ENCODE peak calls at places on chromosomes 13 and 19, in eight cellular contexts. O is T-helper 22 cell; I is nephron progenitor cell; A is NCI-H1105; K is MG63; V is mesothelial cell of epicardium; Q is AG04450; G is effector CD4-positive, alpha-beta T cell. T is an unnamed sample.

GRCh38 chr13:101535192-101535746 is 82.8 kb downstream of the ITGBL1 start:
- DNase-seq in O (no peak), I (no peak), A (no peak), K (no peak), V (no peak), Q (no peak), G (no peak), T (no peak)

GRCh38 chr13:60326273-60326672 is 70.7 kb upstream of the TDRD3 start:
- DNase-seq in O (no peak), I (no peak), A (no peak), K (no peak), V (no peak), Q (no peak), G (no peak), T (no peak)

GRCh38 chr13:33728271-33729037 is 89.5 kb upstream of the RFC3 start:
- DNase-seq in O (no peak), I (no peak), A (no peak), K (peak), V (no peak), Q (no peak), G (no peak), T (peak)

GRCh38 chr19:7679017-7679720 is 1.5 kb upstream of the TRAPPC5 start:
- DNase-seq in O (peak), I (no peak), A (no peak), K (no peak), V (no peak), Q (no peak), G (peak), T (no peak)

GRCh38 chr19:51497666-51498065 is 3.9 kb downstream of the SIGLEC12 start:
- DNase-seq in O (no peak), I (no peak), A (no peak), K (no peak), V (no peak), Q (no peak), G (no peak), T (no peak)

GRCh38 chr19:6066661-6067646 is 43.3 kb downstream of the RFX2 start:
- DNase-seq in O (peak), I (peak), A (peak), K (no peak), V (peak), Q (no peak), G (peak), T (peak)

GRCh38 chr19:33456845-33457220 is 64.8 kb downstream of the PEPD start:
- DNase-seq in O (no peak), I (no peak), A (no peak), K (no peak), V (no peak), Q (no peak), G (no peak), T (no peak)

GRCh38 chr19:2719910-2720776 is 1.0 kb downstream of the DIRAS1 start:
- DNase-seq in O (no peak), I (peak), A (no peak), K (peak), V (no peak), Q (no peak), G (no peak), T (no peak)

GRCh38 chr19:2207991-2208860 is 27.9 kb downstream of the PLEKHJ1 start:
- DNase-seq in O (no peak), I (peak), A (no peak), K (no peak), V (no peak), Q (no peak), G (no peak), T (peak)

GRCh38 chr19:17398902-17399527 is 5.0 kb upstream of the CCDC194 start:
- DNase-seq in O (no peak), I (no peak), A (no peak), K (no peak), V (no peak), Q (no peak), G (no peak), T (no peak)

GRCh38 chr19:46944918-46945628 is 74.6 kb upstream of the NPAS1 start:
- DNase-seq in O (no peak), I (peak), A (no peak), K (peak), V (peak), Q (no peak), G (no peak), T (peak)

GRCh38 chr13:50386527-50387123 is 371.4 kb downstream of the KCNRG start:
- DNase-seq in O (no peak), I (peak), A (no peak), K (peak), V (no peak), Q (peak), G (no peak), T (no peak)

GRCh38 chr19:10520652-10521318 is 3.5 kb upstream of the S1PR5 start:
- DNase-seq in O (no peak), I (no peak), A (no peak), K (peak), V (no peak), Q (no peak), G (no peak), T (no peak)

GRCh38 chr19:53942001-53942786 is 20.5 kb upstream of the CACNG8 start:
- DNase-seq in O (no peak), I (peak), A (no peak), K (peak), V (no peak), Q (no peak), G (no peak), T (no peak)

GRCh38 chr13:67353891-67354459 is 123.8 kb upstream of the PCDH9 start:
- DNase-seq in O (no peak), I (no peak), A (no peak), K (no peak), V (no peak), Q (no peak), G (no peak), T (no peak)

GRCh38 chr13:85013006-85013405 is 786.2 kb downstream of the SLITRK6 start:
- DNase-seq in O (no peak), I (no peak), A (no peak), K (no peak), V (no peak), Q (no peak), G (no peak), T (no peak)

GRCh38 chr13:43303040-43303729 is 279.8 kb downstream of the DNAJC15 start:
- DNase-seq in O (no peak), I (peak), A (peak), K (peak), V (no peak), Q (no peak), G (no peak), T (no peak)

GRCh38 chr13:79271616-79272015 is 134.4 kb downstream of the RBM26 start:
- DNase-seq in O (no peak), I (no peak), A (no peak), K (no peak), V (no peak), Q (no peak), G (no peak), T (no peak)

GRCh38 chr13:50131998-50132936 is 117.0 kb downstream of the KCNRG start:
- DNase-seq in O (no peak), I (peak), A (no peak), K (no peak), V (no peak), Q (no peak), G (peak), T (no peak)

GRCh38 chr13:60335531-60335930 is 61.5 kb upstream of the TDRD3 start:
- DNase-seq in O (no peak), I (no peak), A (peak), K (no peak), V (no peak), Q (no peak), G (no peak), T (no peak)

GRCh38 chr13:98443329-98443728 is 133.6 kb downstream of the STK24 start:
- DNase-seq in O (no peak), I (no peak), A (no peak), K (peak), V (no peak), Q (peak), G (no peak), T (no peak)

GRCh38 chr19:10523135-10523636 is 5.9 kb upstream of the S1PR5 start:
- DNase-seq in O (no peak), I (no peak), A (no peak), K (no peak), V (no peak), Q (no peak), G (no peak), T (no peak)

GRCh38 chr13:68550330-68550729 is 1320.2 kb upstream of the PCDH9 start:
- DNase-seq in O (no peak), I (no peak), A (no peak), K (no peak), V (no peak), Q (no peak), G (no peak), T (no peak)

GRCh38 chr19:17873661-17874422 is 2.1 kb downstream of the SLC5A5 start:
- DNase-seq in O (peak), I (peak), A (peak), K (peak), V (no peak), Q (no peak), G (peak), T (no peak)

GRCh38 chr13:30725331-30726085 is 9.8 kb upstream of the ALOX5AP start:
- DNase-seq in O (no peak), I (no peak), A (no peak), K (peak), V (no peak), Q (no peak), G (no peak), T (no peak)

GRCh38 chr13:28220166-28220565 is 81.8 kb downstream of the PAN3 start:
- DNase-seq in O (no peak), I (no peak), A (no peak), K (no peak), V (no peak), Q (no peak), G (no peak), T (no peak)

GRCh38 chr19:49799798-49800376 is 13.2 kb downstream of the FUZ start:
- DNase-seq in O (no peak), I (no peak), A (no peak), K (no peak), V (no peak), Q (no peak), G (no peak), T (no peak)

GRCh38 chr13:101930331-101930730 is 471.5 kb downstream of the FGF14 start:
- DNase-seq in O (no peak), I (no peak), A (no peak), K (no peak), V (no peak), Q (no peak), G (no peak), T (no peak)

GRCh38 chr19:3664879-3665642 is 35.2 kb downstream of the PIP5K1C start:
- DNase-seq in O (no peak), I (no peak), A (no peak), K (no peak), V (no peak), Q (no peak), G (no peak), T (no peak)

GRCh38 chr13:95536629-95537241 is 15.8 kb upstream of the CLDN10 start:
- DNase-seq in O (no peak), I (no peak), A (no peak), K (no peak), V (no peak), Q (no peak), G (no peak), T (no peak)

GRCh38 chr19:55554749-55555152 is 9.4 kb upstream of the SBK3 start:
- DNase-seq in O (no peak), I (no peak), A (peak), K (no peak), V (no peak), Q (no peak), G (no peak), T (no peak)

GRCh38 chr13:48588120-48588519 is 55.2 kb upstream of the RCBTB2 start:
- DNase-seq in O (no peak), I (no peak), A (no peak), K (no peak), V (no peak), Q (no peak), G (no peak), T (no peak)

GRCh38 chr19:54190942-54191670 is at the start of gene TSEN34:
- DNase-seq in O (peak), I (peak), A (peak), K (peak), V (peak), Q (no peak), G (peak), T (peak)

GRCh38 chr19:35083678-35084077 is 31.9 kb upstream of the FXYD3 start:
- DNase-seq in O (no peak), I (no peak), A (no peak), K (no peak), V (no peak), Q (no peak), G (no peak), T (no peak)

GRCh38 chr13:93248627-93249047 is 22.0 kb downstream of the GPC6 start:
- DNase-seq in O (no peak), I (peak), A (no peak), K (no peak), V (no peak), Q (no peak), G (no peak), T (no peak)

T was measured in tibial nerve.